ENCODE peak calls at places on chromosomes 16 and 17, in nine cellular contexts. D, L, K, Y, E, C, J, W and B are unnamed samples.

GRCh38 chr16:89722392-89723278 is 1.3 kb downstream of the ZNF276 start:
- DNase-seq in D (peak; percentile 26), C (peak; percentile 52), J (no peak), K (peak; percentile 66), Y (peak; percentile 71), L (peak; percentile 45), W (peak; percentile 39), E (peak; percentile 43), B (no peak)

GRCh38 chr17:78414178-78415162 is 36.0 kb downstream of the PGS1 start:
- DNase-seq in C (no peak), Y (no peak), K (peak; percentile 28), J (no peak), D (no peak), W (no peak), L (no peak), E (no peak), B (no peak)

GRCh38 chr17:66730497-66730923 is 104.4 kb upstream of the CACNG5 start:
- DNase-seq in C (no peak), W (no peak), Y (no peak), K (no peak), J (no peak), L (no peak), E (no peak), D (no peak), B (no peak)

GRCh38 chr16:56691885-56692284 is 9.6 kb downstream of the MT1X start:
- DNase-seq in W (peak; percentile 52), L (no peak), J (no peak), K (no peak), D (no peak), E (no peak), Y (no peak), C (peak; percentile 32), B (no peak)

GRCh38 chr16:84361546-84361945 is 6.8 kb upstream of the ATP2C2 start:
- DNase-seq in W (no peak), L (no peak), E (no peak), J (no peak), D (no peak), Y (no peak), K (no peak), C (no peak), B (no peak)

GRCh38 chr16:84834403-84834772 is 14.6 kb downstream of the CRISPLD2 start:
- DNase-seq in E (no peak), D (no peak), K (no peak), W (peak; percentile 87), C (no peak), J (no peak), L (no peak), Y (no peak), B (no peak)

GRCh38 chr17:81419886-81420768 is 24.9 kb downstream of the BAHCC1 start:
- DNase-seq in D (no peak), L (no peak), W (no peak), J (no peak), K (no peak), C (no peak), E (no peak), Y (no peak), B (no peak)

GRCh38 chr16:1533443-1533951 is at the start of gene TMEM204:
- DNase-seq in L (no peak), J (no peak), K (no peak), D (peak; percentile 27), Y (peak; percentile 85), W (peak; percentile 61), E (no peak), C (peak; percentile 68), B (no peak)

GRCh38 chr17:45262516-45263476 is 902 bp upstream of the SPATA32 start:
- DNase-seq in W (no peak), E (no peak), C (peak; percentile 60), K (no peak), J (no peak), D (no peak), L (no peak), Y (no peak), B (no peak)

GRCh38 chr17:47423406-47424295 is 99.9 kb downstream of the EFCAB13 start:
- DNase-seq in D (no peak), K (no peak), E (no peak), J (peak; percentile 9), L (no peak), Y (peak; percentile 14), C (no peak), W (no peak), B (peak; percentile 51)

GRCh38 chr16:19555938-19556778 is 655 bp downstream of the VPS35L start:
- DNase-seq in L (no peak), W (peak; percentile 36), E (no peak), C (peak; percentile 42), D (peak; percentile 14), K (no peak), Y (no peak), J (no peak), B (no peak)

GRCh38 chr16:11629071-11630030 is 38.9 kb upstream of the SNN start:
- DNase-seq in J (no peak), Y (no peak), W (peak; percentile 20), D (no peak), L (no peak), C (no peak), E (no peak), K (no peak), B (no peak)